ENCODE peak calls at places on chromosomes 13 and 19, in seven cellular contexts. One of them, this sample, is unnamed.

GRCh38 chr13:97074618-97075017 is 80.3 kb upstream of the OXGR1 start:
- DNase-seq in heart left ventricle: no peak
- DNase-seq in AG04450: no peak
- DNase-seq in fibroblast of lung: no peak
- DNase-seq in WTC11: no peak
- DNase-seq in sigmoid colon: no peak
- DNase-seq in progenitor cell of endocrine pancreas: no peak
- DNase-seq in this sample: no peak

GRCh38 chr19:15642807-15643206 is 2.1 kb downstream of the CYP4F3 start:
- DNase-seq in AG04450: no peak
- DNase-seq in progenitor cell of endocrine pancreas: no peak
- DNase-seq in fibroblast of lung: no peak
- DNase-seq in heart left ventricle: no peak
- DNase-seq in WTC11: no peak
- DNase-seq in sigmoid colon: no peak
- DNase-seq in this sample: no peak

GRCh38 chr13:66532146-66532545 is 698.0 kb downstream of the PCDH9 start:
- DNase-seq in sigmoid colon: no peak
- DNase-seq in heart left ventricle: no peak
- DNase-seq in WTC11: no peak
- DNase-seq in AG04450: peak
- DNase-seq in progenitor cell of endocrine pancreas: no peak
- DNase-seq in fibroblast of lung: peak
- DNase-seq in this sample: no peak

GRCh38 chr19:38774181-38774950 is 1.0 kb upstream of the LGALS7 start:
- DNase-seq in progenitor cell of endocrine pancreas: no peak
- DNase-seq in heart left ventricle: no peak
- DNase-seq in AG04450: no peak
- DNase-seq in sigmoid colon: no peak
- DNase-seq in fibroblast of lung: no peak
- DNase-seq in WTC11: no peak
- DNase-seq in this sample: no peak

GRCh38 chr13:80054806-80055205 is 286.1 kb downstream of the SPRY2 start:
- DNase-seq in AG04450: no peak
- DNase-seq in fibroblast of lung: peak
- DNase-seq in progenitor cell of endocrine pancreas: no peak
- DNase-seq in heart left ventricle: no peak
- DNase-seq in WTC11: no peak
- DNase-seq in sigmoid colon: no peak
- DNase-seq in this sample: no peak

GRCh38 chr19:13408889-13409518 is 97.3 kb downstream of the CACNA1A start:
- DNase-seq in WTC11: no peak
- DNase-seq in AG04450: no peak
- DNase-seq in heart left ventricle: no peak
- DNase-seq in fibroblast of lung: no peak
- DNase-seq in progenitor cell of endocrine pancreas: no peak
- DNase-seq in sigmoid colon: no peak
- DNase-seq in this sample: no peak

GRCh38 chr19:3471954-3472655 is 8.2 kb downstream of the SMIM24 start:
- DNase-seq in heart left ventricle: no peak
- DNase-seq in fibroblast of lung: no peak
- DNase-seq in AG04450: no peak
- DNase-seq in progenitor cell of endocrine pancreas: no peak
- DNase-seq in sigmoid colon: no peak
- DNase-seq in WTC11: peak
- DNase-seq in this sample: no peak

GRCh38 chr13:101621099-101621498 is 168.6 kb downstream of the ITGBL1 start:
- DNase-seq in fibroblast of lung: no peak
- DNase-seq in heart left ventricle: no peak
- DNase-seq in sigmoid colon: no peak
- DNase-seq in AG04450: no peak
- DNase-seq in progenitor cell of endocrine pancreas: no peak
- DNase-seq in WTC11: no peak
- DNase-seq in this sample: no peak

GRCh38 chr13:66329988-66330429 is 900.1 kb downstream of the PCDH9 start:
- DNase-seq in progenitor cell of endocrine pancreas: no peak
- DNase-seq in AG04450: no peak
- DNase-seq in fibroblast of lung: peak
- DNase-seq in WTC11: no peak
- DNase-seq in sigmoid colon: no peak
- DNase-seq in heart left ventricle: no peak
- DNase-seq in this sample: no peak

GRCh38 chr13:24008679-24009078 is 111.4 kb upstream of the C1QTNF9B start:
- DNase-seq in sigmoid colon: no peak
- DNase-seq in AG04450: no peak
- DNase-seq in heart left ventricle: no peak
- DNase-seq in progenitor cell of endocrine pancreas: no peak
- DNase-seq in WTC11: no peak
- DNase-seq in fibroblast of lung: peak
- DNase-seq in this sample: no peak

GRCh38 chr13:24011266-24011665 is 114.0 kb upstream of the C1QTNF9B start:
- DNase-seq in AG04450: no peak
- DNase-seq in fibroblast of lung: no peak
- DNase-seq in progenitor cell of endocrine pancreas: no peak
- DNase-seq in heart left ventricle: no peak
- DNase-seq in WTC11: no peak
- DNase-seq in sigmoid colon: no peak
- DNase-seq in this sample: no peak

GRCh38 chr13:24016046-24016445 is 118.7 kb upstream of the C1QTNF9B start:
- DNase-seq in heart left ventricle: no peak
- DNase-seq in fibroblast of lung: no peak
- DNase-seq in sigmoid colon: no peak
- DNase-seq in AG04450: no peak
- DNase-seq in WTC11: no peak
- DNase-seq in progenitor cell of endocrine pancreas: no peak
- DNase-seq in this sample: no peak

GRCh38 chr13:24013189-24013588 is 115.9 kb upstream of the C1QTNF9B start:
- DNase-seq in fibroblast of lung: no peak
- DNase-seq in sigmoid colon: no peak
- DNase-seq in progenitor cell of endocrine pancreas: no peak
- DNase-seq in heart left ventricle: no peak
- DNase-seq in AG04450: no peak
- DNase-seq in WTC11: no peak
- DNase-seq in this sample: no peak

DNA sequence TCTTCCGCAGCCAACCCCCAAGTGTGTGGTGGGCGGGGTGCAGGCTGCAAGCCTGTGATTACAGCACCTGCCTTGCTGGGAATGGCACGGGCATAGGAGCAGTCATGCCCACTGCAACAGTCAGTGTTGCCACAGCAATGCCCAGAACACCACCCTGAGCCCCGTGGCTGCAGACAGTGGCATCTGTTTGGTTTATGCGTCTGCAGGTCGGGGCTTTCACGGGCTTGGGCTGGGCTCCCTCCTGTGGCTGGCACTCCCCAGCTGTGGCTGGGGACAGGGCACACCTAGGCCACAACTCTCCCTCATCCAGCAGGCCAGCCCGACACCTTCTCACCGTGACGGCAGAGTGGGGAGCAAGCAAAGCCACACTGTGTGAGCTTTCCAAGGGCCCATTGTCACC is 115.3 kb upstream of the C1QTNF9B start:
- DNase-seq in WTC11: no peak
- DNase-seq in sigmoid colon: no peak
- DNase-seq in heart left ventricle: no peak
- DNase-seq in fibroblast of lung: no peak
- DNase-seq in AG04450: no peak
- DNase-seq in progenitor cell of endocrine pancreas: no peak
- DNase-seq in this sample: no peak
- TF ChIP-seq CTCF in WTC11: no peak
- TF ChIP-seq CTCF in sigmoid colon: no peak
- TF ChIP-seq CTCF in heart left ventricle: no peak
- TF ChIP-seq CTCF in fibroblast of lung: no peak
- TF ChIP-seq CTCF in AG04450: no peak
- TF ChIP-seq CTCF in progenitor cell of endocrine pancreas: no peak
- TF ChIP-seq CTCF in this sample: no peak

GRCh38 chr19:623974-624373 is 9.4 kb downstream of the POLRMT start:
- DNase-seq in heart left ventricle: no peak
- DNase-seq in fibroblast of lung: peak
- DNase-seq in sigmoid colon: no peak
- DNase-seq in AG04450: peak
- DNase-seq in progenitor cell of endocrine pancreas: no peak
- DNase-seq in WTC11: no peak
- DNase-seq in this sample: peak
- TF ChIP-seq CTCF in heart left ventricle: no peak
- TF ChIP-seq CTCF in fibroblast of lung: no peak
- TF ChIP-seq CTCF in sigmoid colon: no peak
- TF ChIP-seq CTCF in AG04450: no peak
- TF ChIP-seq CTCF in progenitor cell of endocrine pancreas: no peak
- TF ChIP-seq CTCF in WTC11: no peak
- TF ChIP-seq CTCF in this sample: no peak

DNA sequence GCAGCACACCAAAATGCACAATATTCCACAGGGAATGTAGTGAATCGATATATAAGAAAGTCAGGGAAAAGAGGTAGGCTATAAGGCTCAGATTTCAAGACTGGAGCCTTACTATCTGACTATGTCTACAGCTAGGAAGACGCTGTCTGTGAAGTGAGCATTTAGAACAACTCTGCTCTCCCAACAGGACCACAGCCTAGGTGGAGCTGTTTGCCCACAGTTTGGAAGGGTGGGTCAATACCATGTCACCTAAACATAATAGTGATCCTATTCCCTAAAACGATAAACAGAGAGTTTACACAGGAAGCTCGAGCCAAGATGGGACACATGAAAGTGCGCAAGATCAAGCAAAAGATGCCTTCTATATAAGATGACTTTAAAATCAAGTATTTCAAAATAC is 2486.0 kb upstream of the PCDH20 start:
- DNase-seq in sigmoid colon: no peak
- DNase-seq in heart left ventricle: no peak
- DNase-seq in WTC11: peak
- DNase-seq in progenitor cell of endocrine pancreas: no peak
- DNase-seq in fibroblast of lung: no peak
- DNase-seq in AG04450: no peak
- DNase-seq in this sample: no peak
- TF ChIP-seq CTCF in sigmoid colon: no peak
- TF ChIP-seq CTCF in heart left ventricle: no peak
- TF ChIP-seq CTCF in WTC11: no peak
- TF ChIP-seq CTCF in progenitor cell of endocrine pancreas: no peak
- TF ChIP-seq CTCF in fibroblast of lung: no peak
- TF ChIP-seq CTCF in AG04450: no peak
- TF ChIP-seq CTCF in this sample: no peak

DNA sequence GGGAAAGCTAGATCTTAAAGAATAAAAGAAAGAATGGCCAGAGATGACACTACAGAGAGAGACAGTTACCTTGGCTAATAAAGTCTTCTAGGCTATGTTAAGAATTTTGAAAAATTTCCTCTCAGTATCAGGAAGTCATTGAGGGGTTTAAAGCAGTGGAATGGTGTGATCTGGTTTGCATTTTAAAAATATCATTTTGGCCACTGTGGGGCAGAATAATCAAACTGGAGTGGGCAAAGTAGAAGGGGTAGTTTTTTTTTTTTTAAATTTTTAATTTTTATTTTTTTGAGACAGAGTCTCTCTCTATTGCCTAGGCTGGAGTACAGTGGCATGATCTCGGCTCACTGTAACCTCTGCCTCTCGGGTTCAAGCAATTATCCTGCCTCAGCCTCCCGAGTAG is 4.4 kb upstream of the CNMD start:
- DNase-seq in fibroblast of lung: no peak
- DNase-seq in progenitor cell of endocrine pancreas: no peak
- DNase-seq in heart left ventricle: no peak
- DNase-seq in AG04450: no peak
- DNase-seq in sigmoid colon: no peak
- DNase-seq in WTC11: no peak
- DNase-seq in this sample: no peak
- TF ChIP-seq CTCF in fibroblast of lung: no peak
- TF ChIP-seq CTCF in progenitor cell of endocrine pancreas: peak
- TF ChIP-seq CTCF in heart left ventricle: no peak
- TF ChIP-seq CTCF in AG04450: no peak
- TF ChIP-seq CTCF in sigmoid colon: no peak
- TF ChIP-seq CTCF in WTC11: no peak
- TF ChIP-seq CTCF in this sample: no peak

DNA sequence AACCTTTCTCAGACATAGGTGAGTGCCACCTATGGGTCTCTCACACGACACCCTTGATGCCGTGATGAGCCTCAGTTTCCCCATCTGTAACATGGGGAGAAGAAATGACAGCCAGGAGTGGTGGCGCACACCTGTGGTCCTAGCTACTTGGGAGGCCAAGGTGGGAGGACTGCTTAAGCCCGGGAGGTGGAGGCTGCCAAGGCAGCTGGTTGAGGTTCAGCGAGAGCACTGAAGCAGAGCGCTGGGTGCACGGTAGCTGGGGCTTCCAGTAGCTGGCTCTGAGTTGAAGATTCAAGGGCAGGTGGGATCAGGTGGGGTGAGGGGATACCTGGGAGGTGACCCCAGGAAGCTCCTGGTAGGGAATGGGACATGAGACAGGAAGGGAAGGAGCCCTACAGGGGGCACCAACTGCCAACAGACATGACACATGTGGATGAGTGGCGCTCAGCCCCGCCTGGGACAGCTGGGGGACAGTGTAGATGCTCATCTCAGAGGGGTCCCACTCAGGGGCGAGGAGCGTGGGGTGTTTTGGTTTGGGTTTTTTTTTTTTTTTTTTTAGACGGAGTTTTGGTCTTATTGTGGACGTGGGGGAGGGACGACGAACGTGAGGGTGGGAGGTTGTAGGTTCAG is 6.5 kb upstream of the SSBP4 start:
- DNase-seq in heart left ventricle: no peak
- DNase-seq in progenitor cell of endocrine pancreas: no peak
- DNase-seq in AG04450: no peak
- DNase-seq in WTC11: no peak
- DNase-seq in fibroblast of lung: no peak
- DNase-seq in sigmoid colon: no peak
- DNase-seq in this sample: no peak
- TF ChIP-seq CTCF in heart left ventricle: no peak
- TF ChIP-seq CTCF in progenitor cell of endocrine pancreas: no peak
- TF ChIP-seq CTCF in AG04450: no peak
- TF ChIP-seq CTCF in WTC11: no peak
- TF ChIP-seq CTCF in fibroblast of lung: no peak
- TF ChIP-seq CTCF in sigmoid colon: no peak
- TF ChIP-seq CTCF in this sample: no peak

DNA sequence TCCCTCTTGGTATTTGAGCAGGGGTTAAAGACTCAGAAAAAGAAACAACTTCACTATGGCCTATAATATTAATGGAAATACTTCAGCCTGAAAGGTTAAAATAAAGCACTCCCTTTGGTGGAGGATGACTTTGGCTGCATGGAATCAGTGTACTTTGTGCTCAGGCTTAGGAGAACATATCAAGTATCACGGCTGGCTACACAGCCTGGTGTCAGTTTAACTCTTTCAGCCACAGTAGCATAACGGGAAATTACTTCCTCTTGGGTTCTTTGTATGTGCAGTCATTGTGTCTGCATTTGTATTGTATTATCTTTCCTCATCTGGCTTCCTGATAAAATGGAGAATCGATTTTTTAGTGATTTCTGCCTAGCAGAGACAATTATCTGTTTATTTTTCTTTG is 239.0 kb downstream of the GGACT start:
- DNase-seq in progenitor cell of endocrine pancreas: no peak
- DNase-seq in heart left ventricle: no peak
- DNase-seq in WTC11: no peak
- DNase-seq in sigmoid colon: no peak
- DNase-seq in fibroblast of lung: no peak
- DNase-seq in AG04450: no peak
- DNase-seq in this sample: no peak
- TF ChIP-seq CTCF in progenitor cell of endocrine pancreas: no peak
- TF ChIP-seq CTCF in heart left ventricle: no peak
- TF ChIP-seq CTCF in WTC11: no peak
- TF ChIP-seq CTCF in sigmoid colon: no peak
- TF ChIP-seq CTCF in fibroblast of lung: no peak
- TF ChIP-seq CTCF in AG04450: no peak
- TF ChIP-seq CTCF in this sample: no peak